ENCODE peak calls at places on chromosomes 7 and 10, in eight cellular contexts. One of them, this sample, is unnamed.

GRCh38 chr10:142371-142770 is 7.1 kb downstream of the ZMYND11 start:
- DNase-seq in K562: no peak
- DNase-seq in IMR-90: no peak
- DNase-seq in heart left ventricle: no peak
- DNase-seq in tibial nerve: no peak
- DNase-seq in testis: no peak
- DNase-seq in H1: no peak
- DNase-seq in HCT116: no peak
- DNase-seq in this sample: no peak

GRCh38 chr7:44909596-44909995 is 24.3 kb upstream of the PURB start:
- DNase-seq in K562: no peak
- DNase-seq in IMR-90: no peak
- DNase-seq in heart left ventricle: no peak
- DNase-seq in tibial nerve: no peak
- DNase-seq in testis: no peak
- DNase-seq in H1: no peak
- DNase-seq in HCT116: no peak
- DNase-seq in this sample: no peak

GRCh38 chr7:78099715-78100477 is 301.3 kb downstream of the PHTF2 start:
- DNase-seq in K562: no peak
- DNase-seq in IMR-90: peak
- DNase-seq in heart left ventricle: no peak
- DNase-seq in tibial nerve: no peak
- DNase-seq in testis: no peak
- DNase-seq in H1: no peak
- DNase-seq in HCT116: no peak
- DNase-seq in this sample: no peak

GRCh38 chr7:112132123-112132694 is 74.0 kb downstream of the DOCK4 start:
- DNase-seq in K562: no peak
- DNase-seq in IMR-90: no peak
- DNase-seq in heart left ventricle: no peak
- DNase-seq in tibial nerve: no peak
- DNase-seq in testis: no peak
- DNase-seq in H1: no peak
- DNase-seq in HCT116: no peak
- DNase-seq in this sample: no peak

GRCh38 chr7:151381083-151381332 is 28.8 kb downstream of the WDR86 start:
- DNase-seq in K562: no peak
- DNase-seq in IMR-90: no peak
- DNase-seq in heart left ventricle: no peak
- DNase-seq in tibial nerve: no peak
- DNase-seq in testis: no peak
- DNase-seq in H1: peak
- DNase-seq in HCT116: no peak
- DNase-seq in this sample: no peak

GRCh38 chr7:111438369-111439289 is 123.7 kb downstream of the IMMP2L start:
- DNase-seq in K562: peak
- DNase-seq in IMR-90: peak
- DNase-seq in heart left ventricle: no peak
- DNase-seq in tibial nerve: no peak
- DNase-seq in testis: no peak
- DNase-seq in H1: no peak
- DNase-seq in HCT116: no peak
- DNase-seq in this sample: no peak

GRCh38 chr7:925601-926000 is 28.9 kb downstream of the ADAP1 start:
- DNase-seq in K562: no peak
- DNase-seq in IMR-90: no peak
- DNase-seq in heart left ventricle: peak
- DNase-seq in tibial nerve: no peak
- DNase-seq in testis: no peak
- DNase-seq in H1: peak
- DNase-seq in HCT116: no peak
- DNase-seq in this sample: no peak

GRCh38 chr10:122461729-122462532 is 578 bp downstream of the HTRA1 start:
- DNase-seq in K562: no peak
- DNase-seq in IMR-90: no peak
- DNase-seq in heart left ventricle: peak
- DNase-seq in tibial nerve: no peak
- DNase-seq in testis: peak
- DNase-seq in H1: peak
- DNase-seq in HCT116: no peak
- DNase-seq in this sample: no peak

GRCh38 chr10:92690211-92691041 is 671 bp downstream of the HHEX start:
- DNase-seq in K562: peak
- DNase-seq in IMR-90: peak
- DNase-seq in heart left ventricle: peak
- DNase-seq in tibial nerve: peak
- DNase-seq in testis: peak
- DNase-seq in H1: peak
- DNase-seq in HCT116: peak
- DNase-seq in this sample: no peak

GRCh38 chr7:151232272-151233110 is at the start of gene CHPF2:
- DNase-seq in K562: peak
- DNase-seq in IMR-90: peak
- DNase-seq in heart left ventricle: peak
- DNase-seq in tibial nerve: peak
- DNase-seq in testis: peak
- DNase-seq in H1: peak
- DNase-seq in HCT116: peak
- DNase-seq in this sample: peak

GRCh38 chr7:80916770-80917681 is 1.8 kb downstream of the SEMA3C start:
- DNase-seq in K562: no peak
- DNase-seq in IMR-90: peak
- DNase-seq in heart left ventricle: no peak
- DNase-seq in tibial nerve: no peak
- DNase-seq in testis: no peak
- DNase-seq in H1: no peak
- DNase-seq in HCT116: no peak
- DNase-seq in this sample: no peak

GRCh38 chr10:99777918-99778716 is 4.3 kb upstream of the ABCC2 start:
- DNase-seq in K562: no peak
- DNase-seq in IMR-90: no peak
- DNase-seq in heart left ventricle: no peak
- DNase-seq in tibial nerve: no peak
- DNase-seq in testis: no peak
- DNase-seq in H1: no peak
- DNase-seq in HCT116: no peak
- DNase-seq in this sample: no peak

GRCh38 chr10:3471927-3472704 is 299.5 kb upstream of the PITRM1 start:
- DNase-seq in K562: no peak
- DNase-seq in IMR-90: no peak
- DNase-seq in heart left ventricle: no peak
- DNase-seq in tibial nerve: no peak
- DNase-seq in testis: no peak
- DNase-seq in H1: no peak
- DNase-seq in HCT116: no peak
- DNase-seq in this sample: no peak

GRCh38 chr7:91164948-91165845 is 99.0 kb upstream of the FZD1 start:
- DNase-seq in K562: no peak
- DNase-seq in IMR-90: peak
- DNase-seq in heart left ventricle: no peak
- DNase-seq in tibial nerve: peak
- DNase-seq in testis: no peak
- DNase-seq in H1: no peak
- DNase-seq in HCT116: no peak
- DNase-seq in this sample: no peak

GRCh38 chr10:34667177-34667576 is 147.9 kb downstream of the PARD3 start:
- DNase-seq in K562: no peak
- DNase-seq in IMR-90: no peak
- DNase-seq in heart left ventricle: no peak
- DNase-seq in tibial nerve: no peak
- DNase-seq in testis: no peak
- DNase-seq in H1: no peak
- DNase-seq in HCT116: no peak
- DNase-seq in this sample: no peak

GRCh38 chr7:158885624-158886023 is 29.3 kb downstream of the DYNC2I1 start:
- DNase-seq in K562: no peak
- DNase-seq in IMR-90: peak
- DNase-seq in heart left ventricle: no peak
- DNase-seq in tibial nerve: no peak
- DNase-seq in testis: no peak
- DNase-seq in H1: no peak
- DNase-seq in HCT116: no peak
- DNase-seq in this sample: no peak

GRCh38 chr7:104972510-104972909 is 41.5 kb upstream of the KMT2E start:
- DNase-seq in K562: no peak
- DNase-seq in IMR-90: peak
- DNase-seq in heart left ventricle: no peak
- DNase-seq in tibial nerve: no peak
- DNase-seq in testis: no peak
- DNase-seq in H1: no peak
- DNase-seq in HCT116: no peak
- DNase-seq in this sample: no peak

GRCh38 chr10:118850418-118851061 is 95.8 kb upstream of the CACUL1 start:
- DNase-seq in K562: peak
- DNase-seq in IMR-90: peak
- DNase-seq in heart left ventricle: peak
- DNase-seq in tibial nerve: peak
- DNase-seq in testis: peak
- DNase-seq in H1: peak
- DNase-seq in HCT116: peak
- DNase-seq in this sample: no peak

GRCh38 chr7:86918245-86918644 is 141.2 kb downstream of the ELAPOR2 start:
- DNase-seq in K562: no peak
- DNase-seq in IMR-90: no peak
- DNase-seq in heart left ventricle: no peak
- DNase-seq in tibial nerve: no peak
- DNase-seq in testis: no peak
- DNase-seq in H1: no peak
- DNase-seq in HCT116: no peak
- DNase-seq in this sample: no peak

GRCh38 chr7:41010418-41010817 is 692.5 kb downstream of the INHBA start:
- DNase-seq in K562: no peak
- DNase-seq in IMR-90: peak
- DNase-seq in heart left ventricle: no peak
- DNase-seq in tibial nerve: peak
- DNase-seq in testis: no peak
- DNase-seq in H1: no peak
- DNase-seq in HCT116: no peak
- DNase-seq in this sample: no peak

GRCh38 chr7:13041368-13041988 is 354.0 kb downstream of the ARL4A start:
- DNase-seq in K562: no peak
- DNase-seq in IMR-90: no peak
- DNase-seq in heart left ventricle: no peak
- DNase-seq in tibial nerve: no peak
- DNase-seq in testis: no peak
- DNase-seq in H1: no peak
- DNase-seq in HCT116: peak
- DNase-seq in this sample: no peak

GRCh38 chr7:130814753-130815152 is 80.7 kb upstream of the KLF14 start:
- DNase-seq in K562: no peak
- DNase-seq in IMR-90: peak
- DNase-seq in heart left ventricle: no peak
- DNase-seq in tibial nerve: peak
- DNase-seq in testis: peak
- DNase-seq in H1: no peak
- DNase-seq in HCT116: peak
- DNase-seq in this sample: no peak

GRCh38 chr7:19235680-19236079 is 90.5 kb upstream of the FERD3L start:
- DNase-seq in K562: no peak
- DNase-seq in IMR-90: no peak
- DNase-seq in heart left ventricle: no peak
- DNase-seq in tibial nerve: no peak
- DNase-seq in testis: no peak
- DNase-seq in H1: no peak
- DNase-seq in HCT116: no peak
- DNase-seq in this sample: no peak

GRCh38 chr10:112124859-112125258 is 58.7 kb downstream of the GPAM start:
- DNase-seq in K562: no peak
- DNase-seq in IMR-90: no peak
- DNase-seq in heart left ventricle: no peak
- DNase-seq in tibial nerve: no peak
- DNase-seq in testis: no peak
- DNase-seq in H1: no peak
- DNase-seq in HCT116: no peak
- DNase-seq in this sample: no peak

GRCh38 chr10:6280291-6280690 is 77.6 kb downstream of the PFKFB3 start:
- DNase-seq in K562: no peak
- DNase-seq in IMR-90: no peak
- DNase-seq in heart left ventricle: no peak
- DNase-seq in tibial nerve: no peak
- DNase-seq in testis: no peak
- DNase-seq in H1: no peak
- DNase-seq in HCT116: no peak
- DNase-seq in this sample: no peak
- TF ChIP-seq POLR2A in K562: no peak
- TF ChIP-seq POLR2A in IMR-90: no peak
- TF ChIP-seq POLR2A in heart left ventricle: no peak
- TF ChIP-seq POLR2A in tibial nerve: no peak
- TF ChIP-seq POLR2A in testis: no peak
- TF ChIP-seq POLR2A in H1: no peak
- TF ChIP-seq POLR2A in HCT116: no peak
- TF ChIP-seq POLR2A in this sample: no peak

GRCh38 chr7:117270371-117270770 is 52.5 kb downstream of the WNT2 start:
- DNase-seq in K562: no peak
- DNase-seq in IMR-90: peak
- DNase-seq in heart left ventricle: no peak
- DNase-seq in tibial nerve: no peak
- DNase-seq in testis: no peak
- DNase-seq in H1: no peak
- DNase-seq in HCT116: no peak
- DNase-seq in this sample: no peak
- H3K4me3 ChIP-seq in K562: no peak
- H3K4me3 ChIP-seq in IMR-90: no peak
- H3K4me3 ChIP-seq in heart left ventricle: no peak
- H3K4me3 ChIP-seq in tibial nerve: no peak
- H3K4me3 ChIP-seq in testis: no peak
- H3K4me3 ChIP-seq in H1: no peak
- H3K4me3 ChIP-seq in HCT116: no peak
- H3K4me3 ChIP-seq in this sample: no peak

GRCh38 chr10:114526497-114527238 is 122.4 kb upstream of the AFAP1L2 start:
- DNase-seq in K562: no peak
- DNase-seq in IMR-90: peak
- DNase-seq in heart left ventricle: peak
- DNase-seq in tibial nerve: peak
- DNase-seq in testis: peak
- DNase-seq in H1: peak
- DNase-seq in HCT116: peak
- DNase-seq in this sample: peak
- TF ChIP-seq POLR2A in K562: no peak
- TF ChIP-seq POLR2A in IMR-90: no peak
- TF ChIP-seq POLR2A in heart left ventricle: peak
- TF ChIP-seq POLR2A in tibial nerve: peak
- TF ChIP-seq POLR2A in testis: peak
- TF ChIP-seq POLR2A in H1: peak
- TF ChIP-seq POLR2A in HCT116: peak
- TF ChIP-seq POLR2A in this sample: peak

DNA sequence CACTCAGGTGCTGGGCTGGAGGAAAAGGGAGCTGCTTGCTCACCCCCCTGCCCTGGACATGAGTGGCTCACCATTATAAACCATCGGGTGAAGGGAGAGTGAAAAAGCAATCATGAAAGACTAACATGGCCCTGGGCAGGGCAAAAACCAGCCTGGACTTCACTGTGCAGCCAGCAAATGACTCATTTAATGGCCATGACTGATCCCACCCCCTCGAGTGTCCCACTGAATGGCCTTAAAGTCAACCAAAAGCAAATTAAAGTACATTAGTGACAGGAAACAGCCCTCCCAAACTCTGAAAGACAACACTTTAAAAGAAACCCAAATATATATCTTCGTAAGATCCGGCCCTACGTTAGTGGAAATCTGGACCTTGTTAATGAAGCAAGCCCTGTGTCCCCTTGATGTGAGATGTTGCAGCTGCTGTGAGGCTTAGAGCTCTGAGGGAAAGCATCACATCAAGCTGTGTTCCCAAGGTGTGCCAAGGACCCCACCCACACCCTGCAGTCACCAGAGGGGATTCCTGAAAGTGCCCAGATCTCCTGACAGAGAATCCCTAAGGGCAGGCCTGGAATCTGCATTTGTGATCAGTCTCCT is 31.2 kb downstream of the ADCYAP1R1 start:
- DNase-seq in K562: no peak
- DNase-seq in IMR-90: no peak
- DNase-seq in heart left ventricle: no peak
- DNase-seq in tibial nerve: no peak
- DNase-seq in testis: no peak
- DNase-seq in H1: no peak
- DNase-seq in HCT116: no peak
- DNase-seq in this sample: no peak
- H3K4me3 ChIP-seq in K562: no peak
- H3K4me3 ChIP-seq in IMR-90: no peak
- H3K4me3 ChIP-seq in heart left ventricle: no peak
- H3K4me3 ChIP-seq in tibial nerve: no peak
- H3K4me3 ChIP-seq in testis: no peak
- H3K4me3 ChIP-seq in H1: no peak
- H3K4me3 ChIP-seq in HCT116: no peak
- H3K4me3 ChIP-seq in this sample: no peak